ENCODE peak calls at places on chromosomes 16 and 17, in seven cellular contexts. One of them, this sample, is unnamed.

GRCh38 chr17:27824176-27824575 is 23.8 kb upstream of the NOS2 start:
- DNase-seq in trophoblast cell: no peak
- DNase-seq in IMR-90: no peak
- DNase-seq in neuronal stem cell: no peak
- DNase-seq in mesendoderm: no peak
- DNase-seq in H9: no peak
- DNase-seq in H1: no peak
- DNase-seq in this sample: no peak

GRCh38 chr17:82059272-82060000 is 6.2 kb downstream of the DUS1L start:
- DNase-seq in trophoblast cell: no peak
- DNase-seq in IMR-90: no peak
- DNase-seq in neuronal stem cell: no peak
- DNase-seq in mesendoderm: no peak
- DNase-seq in H9: no peak
- DNase-seq in H1: no peak
- DNase-seq in this sample: no peak

GRCh38 chr17:4130715-4131114 is 12.1 kb downstream of the ZZEF1 start:
- DNase-seq in trophoblast cell: peak
- DNase-seq in IMR-90: peak
- DNase-seq in neuronal stem cell: no peak
- DNase-seq in mesendoderm: no peak
- DNase-seq in H9: no peak
- DNase-seq in H1: no peak
- DNase-seq in this sample: peak

GRCh38 chr17:74868908-74869255 is 3.9 kb downstream of the FDXR start:
- DNase-seq in trophoblast cell: no peak
- DNase-seq in IMR-90: no peak
- DNase-seq in neuronal stem cell: no peak
- DNase-seq in mesendoderm: no peak
- DNase-seq in H9: no peak
- DNase-seq in H1: no peak
- DNase-seq in this sample: no peak

GRCh38 chr17:82380860-82381702 is 9.5 kb downstream of the UTS2R start:
- DNase-seq in trophoblast cell: no peak
- DNase-seq in IMR-90: peak
- DNase-seq in neuronal stem cell: no peak
- DNase-seq in mesendoderm: no peak
- DNase-seq in H9: no peak
- DNase-seq in H1: no peak
- DNase-seq in this sample: peak

GRCh38 chr17:46823657-46824056 is 5.2 kb upstream of the WNT3 start:
- DNase-seq in trophoblast cell: no peak
- DNase-seq in IMR-90: no peak
- DNase-seq in neuronal stem cell: no peak
- DNase-seq in mesendoderm: no peak
- DNase-seq in H9: no peak
- DNase-seq in H1: no peak
- DNase-seq in this sample: no peak

GRCh38 chr16:89936034-89936433 is 12.5 kb upstream of the DEF8 start:
- DNase-seq in trophoblast cell: no peak
- DNase-seq in IMR-90: no peak
- DNase-seq in neuronal stem cell: no peak
- DNase-seq in mesendoderm: no peak
- DNase-seq in H9: no peak
- DNase-seq in H1: no peak
- DNase-seq in this sample: no peak

GRCh38 chr17:82679586-82680465 is 18.7 kb downstream of the RAB40B start:
- DNase-seq in trophoblast cell: no peak
- DNase-seq in IMR-90: no peak
- DNase-seq in neuronal stem cell: no peak
- DNase-seq in mesendoderm: peak
- DNase-seq in H9: peak
- DNase-seq in H1: no peak
- DNase-seq in this sample: no peak

GRCh38 chr16:14509675-14510132 is 120.4 kb downstream of the PARN start:
- DNase-seq in trophoblast cell: no peak
- DNase-seq in IMR-90: no peak
- DNase-seq in neuronal stem cell: no peak
- DNase-seq in mesendoderm: peak
- DNase-seq in H9: no peak
- DNase-seq in H1: no peak
- DNase-seq in this sample: no peak

GRCh38 chr16:60684002-60684401 is 1352.2 kb downstream of the CDH8 start:
- DNase-seq in trophoblast cell: no peak
- DNase-seq in IMR-90: no peak
- DNase-seq in neuronal stem cell: no peak
- DNase-seq in mesendoderm: no peak
- DNase-seq in H9: no peak
- DNase-seq in H1: no peak
- DNase-seq in this sample: no peak

GRCh38 chr16:50252874-50253510 is 13.4 kb upstream of the ADCY7 start:
- DNase-seq in trophoblast cell: no peak
- DNase-seq in IMR-90: no peak
- DNase-seq in neuronal stem cell: no peak
- DNase-seq in mesendoderm: no peak
- DNase-seq in H9: no peak
- DNase-seq in H1: no peak
- DNase-seq in this sample: no peak

GRCh38 chr16:50254072-50254471 is 12.3 kb upstream of the ADCY7 start:
- DNase-seq in trophoblast cell: no peak
- DNase-seq in IMR-90: no peak
- DNase-seq in neuronal stem cell: no peak
- DNase-seq in mesendoderm: no peak
- DNase-seq in H9: no peak
- DNase-seq in H1: no peak
- DNase-seq in this sample: no peak

GRCh38 chr16:50253511-50253903 is 12.8 kb upstream of the ADCY7 start:
- DNase-seq in trophoblast cell: no peak
- DNase-seq in IMR-90: no peak
- DNase-seq in neuronal stem cell: no peak
- DNase-seq in mesendoderm: no peak
- DNase-seq in H9: no peak
- DNase-seq in H1: no peak
- DNase-seq in this sample: no peak

GRCh38 chr16:50257876-50258275 is 8.5 kb upstream of the ADCY7 start:
- DNase-seq in trophoblast cell: no peak
- DNase-seq in IMR-90: no peak
- DNase-seq in neuronal stem cell: no peak
- DNase-seq in mesendoderm: no peak
- DNase-seq in H9: no peak
- DNase-seq in H1: no peak
- DNase-seq in this sample: no peak

DNA sequence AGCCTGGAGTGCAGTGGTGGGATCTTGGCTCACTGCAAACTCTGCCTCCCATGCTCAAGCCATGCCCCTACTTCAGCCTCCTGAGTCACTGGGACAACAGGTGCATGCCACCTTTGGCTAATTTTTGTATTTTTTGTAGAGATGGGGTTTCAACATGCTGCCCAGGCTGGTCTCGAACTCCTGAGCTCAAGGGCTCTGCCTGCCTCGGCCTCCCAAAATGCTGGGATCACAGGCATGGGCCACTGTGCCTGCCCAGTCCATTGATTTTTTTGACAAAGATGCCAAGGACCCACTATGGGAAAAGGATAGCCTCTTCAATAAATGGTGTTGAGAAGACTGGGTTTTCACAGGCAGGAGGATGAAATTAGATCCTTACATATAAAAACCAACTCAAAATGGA is 10.8 kb upstream of the ADCY7 start:
- DNase-seq in trophoblast cell: no peak
- DNase-seq in IMR-90: no peak
- DNase-seq in neuronal stem cell: no peak
- DNase-seq in mesendoderm: no peak
- DNase-seq in H9: no peak
- DNase-seq in H1: no peak
- DNase-seq in this sample: no peak
- H2BK120ac ChIP-seq in trophoblast cell: no peak
- H2BK120ac ChIP-seq in IMR-90: no peak
- H2BK120ac ChIP-seq in neuronal stem cell: no peak
- H2BK120ac ChIP-seq in mesendoderm: no peak
- H2BK120ac ChIP-seq in H9: no peak
- H2BK120ac ChIP-seq in H1: no peak
- H2BK120ac ChIP-seq in this sample: no peak

GRCh38 chr16:67841198-67841815 is 813 bp upstream of the THAP11 start:
- DNase-seq in trophoblast cell: no peak
- DNase-seq in IMR-90: no peak
- DNase-seq in neuronal stem cell: no peak
- DNase-seq in mesendoderm: no peak
- DNase-seq in H9: no peak
- DNase-seq in H1: no peak
- DNase-seq in this sample: no peak
- H4K8ac ChIP-seq in trophoblast cell: peak
- H4K8ac ChIP-seq in IMR-90: peak
- H4K8ac ChIP-seq in neuronal stem cell: no peak
- H4K8ac ChIP-seq in mesendoderm: peak
- H4K8ac ChIP-seq in H9: no peak
- H4K8ac ChIP-seq in H1: peak
- H4K8ac ChIP-seq in this sample: peak

DNA sequence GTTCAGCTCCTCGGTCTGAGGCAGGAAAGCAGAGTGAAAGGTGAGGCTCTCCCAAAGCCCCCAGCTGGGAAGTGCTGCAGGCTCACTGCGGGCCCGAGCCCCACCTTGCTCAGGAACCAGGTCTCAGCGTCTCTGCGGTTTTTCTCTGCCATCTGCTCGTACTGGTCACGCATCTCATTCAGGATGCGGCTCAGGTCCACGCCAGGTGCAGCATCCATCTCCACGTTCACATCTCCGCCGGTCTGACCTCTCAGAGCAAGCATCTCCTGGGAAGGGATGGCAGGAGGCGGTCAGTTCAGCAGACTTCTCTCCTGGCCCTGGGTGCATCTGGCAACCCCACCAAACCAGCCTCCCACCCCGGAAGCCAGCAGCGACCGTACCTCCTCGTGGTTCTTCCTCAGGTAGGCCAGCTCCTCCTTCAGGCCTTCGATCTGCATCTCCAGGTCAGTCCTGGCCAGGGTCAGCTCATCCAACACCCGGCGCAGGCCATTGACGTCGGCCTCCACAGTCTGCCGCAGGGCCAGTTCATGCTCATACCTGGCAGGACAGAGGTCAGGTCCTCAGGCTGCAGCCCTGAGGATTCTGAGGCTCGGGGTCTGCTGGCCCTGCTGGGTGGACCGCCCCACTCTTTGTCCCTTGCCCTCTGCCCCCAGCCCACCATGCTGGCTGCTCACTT is 1.5 kb downstream of the KRT16 start:
- DNase-seq in trophoblast cell: no peak
- DNase-seq in IMR-90: no peak
- DNase-seq in neuronal stem cell: no peak
- DNase-seq in mesendoderm: no peak
- DNase-seq in H9: no peak
- DNase-seq in H1: no peak
- DNase-seq in this sample: no peak
- H3K23ac ChIP-seq in trophoblast cell: no peak
- H3K23ac ChIP-seq in IMR-90: no peak
- H3K23ac ChIP-seq in neuronal stem cell: no peak
- H3K23ac ChIP-seq in mesendoderm: no peak
- H3K23ac ChIP-seq in H9: no peak
- H3K23ac ChIP-seq in H1: no peak
- H3K23ac ChIP-seq in this sample: no peak

GRCh38 chr17:77492446-77493237 is 351.9 kb downstream of the SEC14L1 start:
- DNase-seq in trophoblast cell: no peak
- DNase-seq in IMR-90: no peak
- DNase-seq in neuronal stem cell: no peak
- DNase-seq in mesendoderm: no peak
- DNase-seq in H9: no peak
- DNase-seq in H1: no peak
- DNase-seq in this sample: no peak
- H2BK120ac ChIP-seq in trophoblast cell: no peak
- H2BK120ac ChIP-seq in IMR-90: no peak
- H2BK120ac ChIP-seq in neuronal stem cell: no peak
- H2BK120ac ChIP-seq in mesendoderm: no peak
- H2BK120ac ChIP-seq in H9: no peak
- H2BK120ac ChIP-seq in H1: no peak
- H2BK120ac ChIP-seq in this sample: no peak

This sample was measured in mesenchymal stem cell.